ENCODE peak calls at places on chromosome X, in four cellular contexts. One of them, this sample, is unnamed.

GRCh38 chrX:149314031-149314430 is 191.1 kb downstream of the IDS start:
- DNase-seq in neuronal stem cell: no peak
- DNase-seq in H1: no peak
- DNase-seq in mesenchymal stem cell: no peak
- DNase-seq in this sample: no peak

GRCh38 chrX:66110112-66110511 is 53.9 kb upstream of the HEPH start:
- DNase-seq in neuronal stem cell: no peak
- DNase-seq in H1: no peak
- DNase-seq in mesenchymal stem cell: peak; percentile 4
- DNase-seq in this sample: peak; percentile 20

GRCh38 chrX:136168929-136169735 is 21.8 kb downstream of the FHL1 start:
- DNase-seq in neuronal stem cell: peak; percentile 63
- DNase-seq in H1: peak; percentile 19
- DNase-seq in mesenchymal stem cell: peak; percentile 97
- DNase-seq in this sample: peak; percentile 71

GRCh38 chrX:132266583-132267355 is 47.5 kb upstream of the RAP2C start:
- DNase-seq in neuronal stem cell: no peak
- DNase-seq in H1: no peak
- DNase-seq in mesenchymal stem cell: peak; percentile 34
- DNase-seq in this sample: no peak

GRCh38 chrX:6708676-6709075 is 173.8 kb upstream of the VCX3A start:
- DNase-seq in neuronal stem cell: no peak
- DNase-seq in H1: no peak
- DNase-seq in mesenchymal stem cell: no peak
- DNase-seq in this sample: no peak

GRCh38 chrX:6748595-6748994 is 213.7 kb upstream of the VCX3A start:
- DNase-seq in neuronal stem cell: no peak
- DNase-seq in H1: no peak
- DNase-seq in mesenchymal stem cell: no peak
- DNase-seq in this sample: no peak

GRCh38 chrX:77505227-77505626 is 58.0 kb downstream of the FGF16 start:
- DNase-seq in neuronal stem cell: no peak
- DNase-seq in H1: no peak
- DNase-seq in mesenchymal stem cell: peak; percentile 31
- DNase-seq in this sample: no peak

GRCh38 chrX:74449937-74450330 is 28.6 kb downstream of the SLC16A2 start:
- DNase-seq in neuronal stem cell: no peak
- DNase-seq in H1: no peak
- DNase-seq in mesenchymal stem cell: peak; percentile 23
- DNase-seq in this sample: no peak

GRCh38 chrX:3699841-3700381 is 13.5 kb downstream of the PRKX start:
- DNase-seq in neuronal stem cell: no peak
- DNase-seq in H1: no peak
- DNase-seq in mesenchymal stem cell: no peak
- DNase-seq in this sample: no peak

GRCh38 chrX:95754411-95754810 is 930.2 kb upstream of the DIAPH2 start:
- DNase-seq in neuronal stem cell: no peak
- DNase-seq in H1: no peak
- DNase-seq in mesenchymal stem cell: no peak
- DNase-seq in this sample: no peak

GRCh38 chrX:14029039-14029424 is 660 bp downstream of the GEMIN8 start:
- DNase-seq in neuronal stem cell: peak; percentile 5
- DNase-seq in H1: no peak
- DNase-seq in mesenchymal stem cell: peak; percentile 12
- DNase-seq in this sample: no peak

GRCh38 chrX:14027511-14028019 is 2.1 kb downstream of the GEMIN8 start:
- DNase-seq in neuronal stem cell: no peak
- DNase-seq in H1: no peak
- DNase-seq in mesenchymal stem cell: peak; percentile 22
- DNase-seq in this sample: no peak

GRCh38 chrX:14029425-14030247 is at the start of gene GEMIN8:
- DNase-seq in neuronal stem cell: peak; percentile 77
- DNase-seq in H1: peak; percentile 51
- DNase-seq in mesenchymal stem cell: peak; percentile 90
- DNase-seq in this sample: peak; percentile 84

GRCh38 chrX:14027031-14027430 is 2.7 kb downstream of the GEMIN8 start:
- DNase-seq in neuronal stem cell: no peak
- DNase-seq in H1: no peak
- DNase-seq in mesenchymal stem cell: no peak
- DNase-seq in this sample: no peak

DNA sequence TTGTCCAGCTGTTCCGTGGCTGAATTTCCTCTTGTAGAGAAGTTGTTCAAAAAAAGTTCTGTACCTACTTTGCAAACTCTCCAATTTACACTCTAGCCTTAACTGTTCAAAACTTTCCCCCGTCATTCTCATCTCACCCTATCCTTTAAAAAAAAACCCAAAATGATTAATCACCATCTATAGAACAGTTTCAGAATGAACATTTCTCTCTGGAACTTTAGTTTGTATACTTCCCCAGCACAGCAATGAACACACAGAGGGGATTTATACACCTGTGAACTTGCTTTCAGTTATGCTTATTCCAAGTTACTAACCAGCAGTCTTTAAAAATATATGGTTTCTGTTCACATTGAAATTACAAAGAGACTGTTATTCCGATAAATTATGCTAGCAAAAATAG is 1.2 kb downstream of the GEMIN8 start:
- DNase-seq in neuronal stem cell: no peak
- DNase-seq in H1: no peak
- DNase-seq in mesenchymal stem cell: no peak
- DNase-seq in this sample: no peak
- H3K27ac ChIP-seq in neuronal stem cell: no peak overlapping the region
- H3K27ac ChIP-seq in H1: no peak overlapping the region
- H3K27ac ChIP-seq in mesenchymal stem cell: no peak overlapping the region
- H3K27ac ChIP-seq in this sample: no peak overlapping the region

DNA sequence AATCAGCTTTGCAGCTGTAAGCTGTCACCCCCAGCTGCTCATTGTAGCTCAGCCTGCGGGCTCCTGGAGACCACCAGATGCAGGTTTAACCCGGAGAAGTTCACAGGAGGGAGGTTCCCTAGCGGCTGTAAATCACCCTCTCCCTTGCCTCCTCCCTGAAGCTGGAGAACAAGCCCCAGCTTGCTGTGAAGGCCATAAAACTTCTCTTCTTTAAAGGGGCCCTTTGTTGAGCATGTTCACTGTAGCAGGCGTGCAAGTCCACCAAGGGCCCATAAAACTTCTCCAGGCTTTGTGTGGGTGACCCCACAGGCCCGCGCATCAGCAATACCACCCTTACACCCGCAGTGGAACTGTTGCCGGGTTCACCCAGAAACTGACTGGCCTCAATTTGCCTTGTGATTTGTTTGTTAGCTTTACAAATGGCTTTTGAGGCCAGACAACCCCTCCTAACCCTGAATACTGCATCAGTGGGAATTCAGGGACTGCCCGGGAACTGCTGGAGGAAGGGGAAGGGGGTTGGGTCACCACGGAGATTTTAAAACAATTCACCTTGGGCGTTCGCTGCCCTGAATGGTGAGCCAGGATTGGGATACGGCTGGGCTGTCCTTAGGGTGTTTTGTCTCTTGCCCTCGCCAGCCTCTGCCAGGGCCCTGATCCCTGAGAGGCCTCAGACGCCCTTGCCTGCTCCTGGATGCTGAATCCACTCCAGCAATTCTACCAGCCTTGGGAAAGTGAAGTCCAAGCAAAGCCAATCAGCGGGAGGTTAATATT is 49.5 kb upstream of the ATP6AP2 start:
- DNase-seq in neuronal stem cell: no peak
- DNase-seq in H1: no peak
- DNase-seq in mesenchymal stem cell: no peak
- DNase-seq in this sample: no peak
- H2BK12ac ChIP-seq in neuronal stem cell: no peak overlapping the region
- H2BK12ac ChIP-seq in H1: no peak overlapping the region
- H2BK12ac ChIP-seq in mesenchymal stem cell: no peak overlapping the region
- H2BK12ac ChIP-seq in this sample: no peak overlapping the region

GRCh38 chrX:18992829-18993228 is 8.9 kb upstream of the PHKA2 start:
- DNase-seq in neuronal stem cell: no peak
- DNase-seq in H1: no peak
- DNase-seq in mesenchymal stem cell: no peak
- DNase-seq in this sample: no peak
- H2BK15ac ChIP-seq in neuronal stem cell: no peak overlapping the region
- H2BK15ac ChIP-seq in H1: no peak overlapping the region
- H2BK15ac ChIP-seq in mesenchymal stem cell: no peak overlapping the region
- H2BK15ac ChIP-seq in this sample: no peak overlapping the region

GRCh38 chrX:34653811-34654210 is 3.3 kb downstream of the TMEM47 start:
- DNase-seq in neuronal stem cell: peak; percentile 48
- DNase-seq in H1: no peak
- DNase-seq in mesenchymal stem cell: peak; percentile 34
- DNase-seq in this sample: no peak
- H3K27ac ChIP-seq in neuronal stem cell: peak overlapping the region; percentile 90
- H3K27ac ChIP-seq in H1: no peak overlapping the region
- H3K27ac ChIP-seq in mesenchymal stem cell: no peak overlapping the region
- H3K27ac ChIP-seq in this sample: no peak overlapping the region

DNA sequence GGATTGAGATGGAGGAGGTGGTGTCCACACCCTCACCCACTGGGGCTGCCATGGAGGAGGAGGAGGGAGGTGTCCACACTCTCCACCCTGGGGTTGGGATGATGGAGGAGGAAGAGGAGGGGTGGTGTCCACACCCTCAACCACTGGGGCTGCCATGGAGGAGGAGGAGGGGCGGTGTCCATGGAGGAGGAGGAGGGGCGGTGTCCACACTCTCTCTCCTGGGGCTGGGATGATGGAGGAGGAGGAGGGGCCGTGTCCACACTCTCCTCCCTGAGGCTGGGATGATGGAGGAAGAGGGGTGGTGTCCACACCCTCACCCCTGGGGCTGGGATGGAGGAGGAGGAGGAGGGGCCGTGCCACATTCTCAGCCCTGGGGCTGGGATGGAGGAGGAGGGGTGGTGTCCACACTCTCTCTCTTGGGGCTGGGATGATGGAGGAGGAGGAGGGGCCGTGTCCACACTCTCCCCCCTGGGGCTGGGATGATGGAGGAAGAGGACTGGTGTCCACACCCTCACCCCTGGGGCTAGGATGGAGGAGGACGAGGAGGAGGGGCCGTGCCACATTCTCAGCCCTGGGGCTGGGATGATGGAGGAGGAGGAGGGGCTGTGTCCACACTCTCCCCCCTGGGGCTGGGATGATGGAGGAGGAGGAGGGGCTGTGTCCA is 231.7 kb downstream of the CRLF2 start:
- DNase-seq in neuronal stem cell: no peak
- DNase-seq in H1: no peak
- DNase-seq in mesenchymal stem cell: no peak
- DNase-seq in this sample: no peak
- H2BK12ac ChIP-seq in neuronal stem cell: no peak overlapping the region
- H2BK12ac ChIP-seq in H1: peak overlapping the region; percentile 97
- H2BK12ac ChIP-seq in mesenchymal stem cell: no peak overlapping the region
- H2BK12ac ChIP-seq in this sample: no peak overlapping the region

DNA sequence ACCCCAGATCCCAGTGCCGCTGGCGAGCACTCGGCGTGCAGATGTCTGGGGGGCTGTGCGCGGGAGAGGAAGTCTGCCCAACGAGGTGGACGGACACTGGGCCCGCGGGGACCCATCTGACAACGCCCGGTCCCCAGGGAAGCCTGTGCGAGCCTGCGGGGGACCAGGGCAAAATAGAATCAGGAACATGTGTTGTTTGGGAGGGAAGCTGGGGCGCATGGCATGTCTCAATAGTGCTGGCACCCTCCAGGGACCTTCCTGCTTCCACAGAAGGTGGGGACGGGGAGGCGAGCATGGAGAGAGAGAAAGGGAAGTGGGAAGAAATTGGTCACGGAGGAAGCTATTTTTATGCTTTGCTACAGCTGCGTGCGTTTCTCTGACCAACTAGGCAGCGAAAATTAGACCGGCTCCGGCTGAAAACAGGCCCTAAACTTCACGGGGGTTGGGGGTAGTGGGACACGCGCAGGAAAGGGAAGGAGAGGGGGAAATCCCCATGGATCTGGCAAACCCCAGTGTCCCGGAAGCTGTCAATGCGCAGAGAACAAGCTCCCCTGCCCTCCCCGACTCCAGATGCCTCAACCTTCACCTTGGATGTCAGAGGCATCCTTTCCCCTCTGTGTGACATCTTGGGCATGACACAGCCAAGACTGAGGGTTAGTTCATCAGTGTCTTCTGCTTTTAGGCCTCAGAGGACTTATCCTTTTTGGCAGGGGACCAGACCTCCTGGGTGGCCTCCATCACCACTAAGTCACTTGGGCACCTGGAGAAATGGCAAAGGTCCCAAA is 169.8 kb upstream of the BCOR start:
- DNase-seq in neuronal stem cell: no peak
- DNase-seq in H1: no peak
- DNase-seq in mesenchymal stem cell: peak; percentile 62
- DNase-seq in this sample: no peak
- H2BK15ac ChIP-seq in neuronal stem cell: no peak overlapping the region
- H2BK15ac ChIP-seq in H1: no peak overlapping the region
- H2BK15ac ChIP-seq in mesenchymal stem cell: peak overlapping the region; percentile 74
- H2BK15ac ChIP-seq in this sample: no peak overlapping the region

This sample was measured in H9.